ENCODE peak calls at places on chromosomes 6 and 20, in nine cellular contexts. One of them, this sample, is unnamed.
A peak's percentile ranks its signal among the peaks of the same experiment; 100 is the strongest.

GRCh38 chr20:34300809-34301586 is 2.2 kb downstream of the AHCY start:
- DNase-seq in DND-41: no peak
- DNase-seq in glutamatergic neuron: no peak
- DNase-seq in lower leg skin: no peak
- DNase-seq in colonic mucosa: no peak
- DNase-seq in cardiac muscle cell: no peak
- DNase-seq in prostate gland: no peak
- DNase-seq in GM12865: peak; percentile 14
- DNase-seq in astrocyte of the spinal cord: no peak
- DNase-seq in this sample: no peak

GRCh38 chr20:7856756-7857155 is 83.5 kb downstream of the HAO1 start:
- DNase-seq in DND-41: no peak
- DNase-seq in glutamatergic neuron: no peak
- DNase-seq in lower leg skin: no peak
- DNase-seq in colonic mucosa: no peak
- DNase-seq in cardiac muscle cell: peak; percentile 63
- DNase-seq in prostate gland: no peak
- DNase-seq in GM12865: no peak
- DNase-seq in astrocyte of the spinal cord: peak; percentile 58
- DNase-seq in this sample: no peak

GRCh38 chr6:71489736-71490135 is 201.1 kb downstream of the OGFRL1 start:
- DNase-seq in DND-41: no peak
- DNase-seq in glutamatergic neuron: no peak
- DNase-seq in lower leg skin: no peak
- DNase-seq in colonic mucosa: no peak
- DNase-seq in cardiac muscle cell: peak; percentile 92
- DNase-seq in prostate gland: no peak
- DNase-seq in GM12865: no peak
- DNase-seq in astrocyte of the spinal cord: peak; percentile 88
- DNase-seq in this sample: no peak

GRCh38 chr6:170152111-170152926 is 138.6 kb downstream of the DLL1 start:
- DNase-seq in DND-41: no peak
- DNase-seq in glutamatergic neuron: peak; percentile 54
- DNase-seq in lower leg skin: no peak
- DNase-seq in colonic mucosa: peak; percentile 51
- DNase-seq in cardiac muscle cell: no peak
- DNase-seq in prostate gland: peak; percentile 59
- DNase-seq in GM12865: no peak
- DNase-seq in astrocyte of the spinal cord: peak; percentile 31
- DNase-seq in this sample: no peak

GRCh38 chr6:16223362-16223761 is 15.0 kb upstream of the GMPR start:
- DNase-seq in DND-41: no peak
- DNase-seq in glutamatergic neuron: no peak
- DNase-seq in lower leg skin: peak; percentile 20
- DNase-seq in colonic mucosa: no peak
- DNase-seq in cardiac muscle cell: no peak
- DNase-seq in prostate gland: no peak
- DNase-seq in GM12865: no peak
- DNase-seq in astrocyte of the spinal cord: no peak
- DNase-seq in this sample: no peak

GRCh38 chr20:47735412-47736400 is 49.6 kb downstream of the SULF2 start:
- DNase-seq in DND-41: no peak
- DNase-seq in glutamatergic neuron: no peak
- DNase-seq in lower leg skin: no peak
- DNase-seq in colonic mucosa: no peak
- DNase-seq in cardiac muscle cell: peak; percentile 91
- DNase-seq in prostate gland: no peak
- DNase-seq in GM12865: no peak
- DNase-seq in astrocyte of the spinal cord: no peak
- DNase-seq in this sample: no peak

GRCh38 chr6:143333749-143334520 is 116.6 kb downstream of the ADAT2 start:
- DNase-seq in DND-41: no peak
- DNase-seq in glutamatergic neuron: no peak
- DNase-seq in lower leg skin: no peak
- DNase-seq in colonic mucosa: no peak
- DNase-seq in cardiac muscle cell: no peak
- DNase-seq in prostate gland: no peak
- DNase-seq in GM12865: no peak
- DNase-seq in astrocyte of the spinal cord: peak; percentile 33
- DNase-seq in this sample: no peak

GRCh38 chr6:116218172-116218633 is 35.7 kb downstream of the TSPYL4 start:
- DNase-seq in DND-41: no peak
- DNase-seq in glutamatergic neuron: no peak
- DNase-seq in lower leg skin: no peak
- DNase-seq in colonic mucosa: no peak
- DNase-seq in cardiac muscle cell: peak; percentile 32
- DNase-seq in prostate gland: no peak
- DNase-seq in GM12865: no peak
- DNase-seq in astrocyte of the spinal cord: peak; percentile 46
- DNase-seq in this sample: no peak

GRCh38 chr6:13397359-13398080 is 69.2 kb upstream of the TBC1D7 start:
- DNase-seq in DND-41: no peak
- DNase-seq in glutamatergic neuron: no peak
- DNase-seq in lower leg skin: no peak
- DNase-seq in colonic mucosa: peak; percentile 79
- DNase-seq in cardiac muscle cell: no peak
- DNase-seq in prostate gland: no peak
- DNase-seq in GM12865: peak; percentile 81
- DNase-seq in astrocyte of the spinal cord: no peak
- DNase-seq in this sample: peak; percentile 55

GRCh38 chr20:46415773-46416172 is 9.4 kb upstream of the ELMO2 start:
- DNase-seq in DND-41: no peak
- DNase-seq in glutamatergic neuron: no peak
- DNase-seq in lower leg skin: no peak
- DNase-seq in colonic mucosa: no peak
- DNase-seq in cardiac muscle cell: no peak
- DNase-seq in prostate gland: no peak
- DNase-seq in GM12865: no peak
- DNase-seq in astrocyte of the spinal cord: no peak
- DNase-seq in this sample: no peak

GRCh38 chr6:20490591-20490990 is 43.7 kb upstream of the CDKAL1 start:
- DNase-seq in DND-41: no peak
- DNase-seq in glutamatergic neuron: no peak
- DNase-seq in lower leg skin: no peak
- DNase-seq in colonic mucosa: no peak
- DNase-seq in cardiac muscle cell: no peak
- DNase-seq in prostate gland: no peak
- DNase-seq in GM12865: no peak
- DNase-seq in astrocyte of the spinal cord: no peak
- DNase-seq in this sample: no peak

GRCh38 chr6:126372626-126373025 is 32.7 kb downstream of the CENPW start:
- DNase-seq in DND-41: no peak
- DNase-seq in glutamatergic neuron: no peak
- DNase-seq in lower leg skin: no peak
- DNase-seq in colonic mucosa: no peak
- DNase-seq in cardiac muscle cell: no peak
- DNase-seq in prostate gland: no peak
- DNase-seq in GM12865: no peak
- DNase-seq in astrocyte of the spinal cord: no peak
- DNase-seq in this sample: no peak

GRCh38 chr20:29873946-29874345 is 1383.5 kb upstream of the DEFB115 start:
- DNase-seq in DND-41: no peak
- DNase-seq in glutamatergic neuron: peak; percentile 65
- DNase-seq in lower leg skin: peak; percentile 93
- DNase-seq in colonic mucosa: no peak
- DNase-seq in cardiac muscle cell: peak; percentile 65
- DNase-seq in prostate gland: no peak
- DNase-seq in GM12865: peak; percentile 76
- DNase-seq in astrocyte of the spinal cord: peak; percentile 70
- DNase-seq in this sample: peak; percentile 57

GRCh38 chr20:2640899-2641298 is 11.5 kb upstream of the NOP56 start:
- DNase-seq in DND-41: no peak
- DNase-seq in glutamatergic neuron: no peak
- DNase-seq in lower leg skin: no peak
- DNase-seq in colonic mucosa: no peak
- DNase-seq in cardiac muscle cell: no peak
- DNase-seq in prostate gland: no peak
- DNase-seq in GM12865: no peak
- DNase-seq in astrocyte of the spinal cord: no peak
- DNase-seq in this sample: no peak

GRCh38 chr6:98845201-98846020 is 11.0 kb downstream of the POU3F2 start:
- DNase-seq in DND-41: peak; percentile 72
- DNase-seq in glutamatergic neuron: peak; percentile 92
- DNase-seq in lower leg skin: peak; percentile 95
- DNase-seq in colonic mucosa: peak; percentile 73
- DNase-seq in cardiac muscle cell: peak; percentile 87
- DNase-seq in prostate gland: peak; percentile 58
- DNase-seq in GM12865: peak; percentile 75
- DNase-seq in astrocyte of the spinal cord: peak; percentile 89
- DNase-seq in this sample: no peak

GRCh38 chr6:81075974-81076373 is 676.5 kb downstream of the TENT5A start:
- DNase-seq in DND-41: peak; percentile 7
- DNase-seq in glutamatergic neuron: no peak
- DNase-seq in lower leg skin: no peak
- DNase-seq in colonic mucosa: no peak
- DNase-seq in cardiac muscle cell: peak; percentile 29
- DNase-seq in prostate gland: no peak
- DNase-seq in GM12865: peak; percentile 3
- DNase-seq in astrocyte of the spinal cord: peak; percentile 28
- DNase-seq in this sample: no peak
- TF ChIP-seq CTCF in DND-41: peak; percentile 64
- TF ChIP-seq CTCF in glutamatergic neuron: peak; percentile 59
- TF ChIP-seq CTCF in lower leg skin: no peak
- TF ChIP-seq CTCF in colonic mucosa: no peak
- TF ChIP-seq CTCF in cardiac muscle cell: peak; percentile 58
- TF ChIP-seq CTCF in prostate gland: no peak
- TF ChIP-seq CTCF in GM12865: peak; percentile 29
- TF ChIP-seq CTCF in astrocyte of the spinal cord: peak; percentile 73
- TF ChIP-seq CTCF in this sample: peak; percentile 6

GRCh38 chr20:38242848-38243449 is 17.6 kb downstream of the KIAA1755 start:
- DNase-seq in DND-41: peak; percentile 42
- DNase-seq in glutamatergic neuron: no peak
- DNase-seq in lower leg skin: no peak
- DNase-seq in colonic mucosa: no peak
- DNase-seq in cardiac muscle cell: no peak
- DNase-seq in prostate gland: no peak
- DNase-seq in GM12865: peak; percentile 29
- DNase-seq in astrocyte of the spinal cord: no peak
- DNase-seq in this sample: no peak
- TF ChIP-seq CTCF in DND-41: peak; percentile 70
- TF ChIP-seq CTCF in glutamatergic neuron: peak; percentile 80
- TF ChIP-seq CTCF in lower leg skin: no peak
- TF ChIP-seq CTCF in colonic mucosa: no peak
- TF ChIP-seq CTCF in cardiac muscle cell: peak; percentile 32
- TF ChIP-seq CTCF in prostate gland: no peak
- TF ChIP-seq CTCF in GM12865: peak; percentile 49
- TF ChIP-seq CTCF in astrocyte of the spinal cord: peak; percentile 52
- TF ChIP-seq CTCF in this sample: peak; percentile 45

GRCh38 chr20:13648872-13649271 is 10.1 kb upstream of the TASP1 start:
- DNase-seq in DND-41: no peak
- DNase-seq in glutamatergic neuron: no peak
- DNase-seq in lower leg skin: no peak
- DNase-seq in colonic mucosa: no peak
- DNase-seq in cardiac muscle cell: no peak
- DNase-seq in prostate gland: no peak
- DNase-seq in GM12865: no peak
- DNase-seq in astrocyte of the spinal cord: no peak
- DNase-seq in this sample: no peak

GRCh38 chr20:13649548-13649947 is 10.8 kb upstream of the TASP1 start:
- DNase-seq in DND-41: no peak
- DNase-seq in glutamatergic neuron: peak; percentile 89
- DNase-seq in lower leg skin: peak; percentile 87
- DNase-seq in colonic mucosa: peak; percentile 45
- DNase-seq in cardiac muscle cell: peak; percentile 3
- DNase-seq in prostate gland: no peak
- DNase-seq in GM12865: no peak
- DNase-seq in astrocyte of the spinal cord: no peak
- DNase-seq in this sample: no peak

GRCh38 chr20:13638496-13639477 is at the start of gene TASP1:
- DNase-seq in DND-41: peak; percentile 98
- DNase-seq in glutamatergic neuron: peak; percentile 94
- DNase-seq in lower leg skin: peak; percentile 99
- DNase-seq in colonic mucosa: peak; percentile 98
- DNase-seq in cardiac muscle cell: peak; percentile 96
- DNase-seq in prostate gland: peak; percentile 98
- DNase-seq in GM12865: peak; percentile 97
- DNase-seq in astrocyte of the spinal cord: peak; percentile 94
- DNase-seq in this sample: peak; percentile 92

GRCh38 chr20:13648291-13648690 is 9.6 kb upstream of the TASP1 start:
- DNase-seq in DND-41: no peak
- DNase-seq in glutamatergic neuron: no peak
- DNase-seq in lower leg skin: no peak
- DNase-seq in colonic mucosa: no peak
- DNase-seq in cardiac muscle cell: no peak
- DNase-seq in prostate gland: no peak
- DNase-seq in GM12865: no peak
- DNase-seq in astrocyte of the spinal cord: no peak
- DNase-seq in this sample: no peak

GRCh38 chr20:13644010-13644409 is 5.3 kb upstream of the TASP1 start:
- DNase-seq in DND-41: no peak
- DNase-seq in glutamatergic neuron: no peak
- DNase-seq in lower leg skin: no peak
- DNase-seq in colonic mucosa: no peak
- DNase-seq in cardiac muscle cell: peak; percentile 5
- DNase-seq in prostate gland: no peak
- DNase-seq in GM12865: no peak
- DNase-seq in astrocyte of the spinal cord: peak; percentile 34
- DNase-seq in this sample: no peak
- TF ChIP-seq CTCF in DND-41: no peak
- TF ChIP-seq CTCF in glutamatergic neuron: no peak
- TF ChIP-seq CTCF in lower leg skin: no peak
- TF ChIP-seq CTCF in colonic mucosa: no peak
- TF ChIP-seq CTCF in cardiac muscle cell: no peak
- TF ChIP-seq CTCF in prostate gland: no peak
- TF ChIP-seq CTCF in GM12865: no peak
- TF ChIP-seq CTCF in astrocyte of the spinal cord: no peak
- TF ChIP-seq CTCF in this sample: no peak

DNA sequence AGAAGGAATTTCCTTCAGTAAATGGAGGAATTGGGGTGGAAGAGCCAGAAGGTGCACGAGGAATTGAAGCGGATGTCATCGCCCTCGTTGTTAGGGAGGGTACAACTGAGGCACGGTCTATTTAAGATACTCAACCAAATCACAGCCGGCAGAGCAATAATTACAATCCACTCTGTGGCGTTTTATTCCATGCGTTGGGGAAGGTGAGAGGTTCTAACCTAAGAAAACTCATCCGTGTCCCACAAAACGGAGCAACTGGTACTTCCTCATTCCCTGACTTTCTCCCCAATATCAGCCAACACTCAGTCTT is 802 bp upstream of the RRBP1 start:
- DNase-seq in DND-41: no peak
- DNase-seq in glutamatergic neuron: no peak
- DNase-seq in lower leg skin: no peak
- DNase-seq in colonic mucosa: no peak
- DNase-seq in cardiac muscle cell: no peak
- DNase-seq in prostate gland: no peak
- DNase-seq in GM12865: no peak
- DNase-seq in astrocyte of the spinal cord: no peak
- DNase-seq in this sample: no peak
- TF ChIP-seq CTCF in DND-41: no peak
- TF ChIP-seq CTCF in glutamatergic neuron: peak; percentile 60
- TF ChIP-seq CTCF in lower leg skin: no peak
- TF ChIP-seq CTCF in colonic mucosa: no peak
- TF ChIP-seq CTCF in cardiac muscle cell: no peak
- TF ChIP-seq CTCF in prostate gland: no peak
- TF ChIP-seq CTCF in GM12865: no peak
- TF ChIP-seq CTCF in astrocyte of the spinal cord: no peak
- TF ChIP-seq CTCF in this sample: no peak

This sample was measured in GM06990.